ENCODE peak calls at places on chromosomes 16 and 17, in nine cellular contexts. Z, A, J, Y, I, O, N, V and B are unnamed samples.

GRCh38 chr16:88764913-88765349 is 20.1 kb downstream of the PIEZO1 start:
- DNase-seq in J (no peak), Z (peak; percentile 75), N (no peak), I (peak; percentile 56), Y (no peak), O (peak; percentile 86), A (no peak), V (no peak), B (no peak)

GRCh38 chr16:53968896-53969295 is 264.9 kb downstream of the FTO start:
- DNase-seq in V (no peak), I (peak; percentile 3), A (no peak), Y (no peak), N (no peak), O (no peak), J (no peak), Z (no peak), B (no peak)

GRCh38 chr16:81185416-81185815 is 53.1 kb upstream of the BCO1 start:
- DNase-seq in J (no peak), Z (no peak), O (no peak), A (peak; percentile 52), N (no peak), V (no peak), I (no peak), Y (no peak), B (no peak)

GRCh38 chr17:44223574-44224046 is 4.1 kb upstream of the UBTF start:
- DNase-seq in V (no peak), O (no peak), J (no peak), Y (no peak), N (no peak), A (peak; percentile 47), I (no peak), Z (no peak), B (no peak)

GRCh38 chr17:10149573-10150399 is 48.6 kb downstream of the GAS7 start:
- DNase-seq in I (peak; percentile 86), O (peak; percentile 7), Y (peak; percentile 41), V (no peak), J (no peak), N (no peak), A (peak; percentile 63), Z (peak; percentile 70), B (no peak)

GRCh38 chr16:29697391-29697790 is 18.4 kb downstream of the QPRT start:
- DNase-seq in O (no peak), J (no peak), V (no peak), N (no peak), I (no peak), Y (no peak), A (no peak), Z (no peak), B (no peak)

GRCh38 chr16:73339821-73340220 is 291.9 kb upstream of the ZFHX3 start:
- DNase-seq in N (no peak), Z (no peak), O (no peak), I (no peak), V (no peak), A (no peak), J (no peak), Y (no peak), B (no peak)

GRCh38 chr16:57190136-57190535 is 4.0 kb downstream of the RSPRY1 start:
- DNase-seq in N (no peak), Y (no peak), V (no peak), O (no peak), J (no peak), A (no peak), Z (no peak), I (no peak), B (no peak)

GRCh38 chr17:82219083-82219482 is 6.4 kb upstream of the CCDC57 start:
- DNase-seq in O (no peak), Y (no peak), V (no peak), J (no peak), A (no peak), N (no peak), I (no peak), Z (no peak), B (no peak)

GRCh38 chr16:90008708-90009145 is 10.5 kb downstream of the DBNDD1 start:
- DNase-seq in V (no peak), O (no peak), A (peak; percentile 49), Z (no peak), I (no peak), Y (peak; percentile 75), N (peak; percentile 70), J (no peak), B (no peak)